ENCODE peak calls at places on chromosomes 5 and 9, in eight cellular contexts. B, J, Z, K, G, D, O and H are unnamed samples.

GRCh38 chr9:99823392-99824377 is 2.0 kb downstream of the NR4A3 start:
- DNase-seq in B (peak), J (peak), Z (no peak), K (peak), G (peak), D (peak), O (peak), H (peak)

GRCh38 chr9:137785704-137786161 is 91.8 kb upstream of the CACNA1B start:
- DNase-seq in B (no peak), J (no peak), Z (peak), K (no peak), G (no peak), D (peak), O (peak), H (no peak)

GRCh38 chr5:98205691-98206461 is 567.6 kb upstream of the RGMB start:
- DNase-seq in B (peak), J (no peak), Z (no peak), K (no peak), G (no peak), D (no peak), O (no peak), H (no peak)

GRCh38 chr5:16815432-16815831 is 120.7 kb downstream of the MYO10 start:
- DNase-seq in B (no peak), J (no peak), Z (no peak), K (no peak), G (no peak), D (no peak), O (no peak), H (no peak)

GRCh38 chr5:7372399-7372798 is 23.5 kb upstream of the ADCY2 start:
- DNase-seq in B (no peak), J (no peak), Z (no peak), K (no peak), G (peak), D (no peak), O (no peak), H (no peak)

GRCh38 chr9:136627703-136628102 is 35.0 kb upstream of the EGFL7 start:
- DNase-seq in B (no peak), J (peak), Z (no peak), K (no peak), G (no peak), D (no peak), O (no peak), H (no peak)

GRCh38 chr5:57531333-57531732 is 48.7 kb upstream of the ACTBL2 start:
- DNase-seq in B (no peak), J (no peak), Z (no peak), K (no peak), G (peak), D (no peak), O (no peak), H (no peak)

GRCh38 chr9:91864372-91864771 is 85.7 kb downstream of the ROR2 start:
- DNase-seq in B (peak), J (no peak), Z (no peak), K (no peak), G (no peak), D (no peak), O (no peak), H (no peak)

GRCh38 chr9:131096490-131097258 is at the start of gene AIF1L:
- DNase-seq in B (no peak), J (peak), Z (no peak), K (peak), G (no peak), D (peak), O (peak), H (no peak)

GRCh38 chr5:120613729-120614128 is 149.6 kb downstream of the PRR16 start:
- DNase-seq in B (no peak), J (no peak), Z (no peak), K (no peak), G (no peak), D (no peak), O (no peak), H (no peak)

GRCh38 chr5:64210866-64211265 is 45.2 kb downstream of the RNF180 start:
- DNase-seq in B (peak), J (no peak), Z (no peak), K (no peak), G (no peak), D (no peak), O (no peak), H (no peak)

GRCh38 chr5:142883025-142883424 is 112.8 kb downstream of the ARHGAP26 start:
- DNase-seq in B (peak), J (no peak), Z (no peak), K (no peak), G (no peak), D (no peak), O (no peak), H (no peak)

GRCh38 chr5:96049398-96050272 is 88.0 kb upstream of the ELL2 start:
- DNase-seq in B (peak), J (no peak), Z (no peak), K (no peak), G (no peak), D (no peak), O (no peak), H (no peak)

GRCh38 chr9:17082343-17082742 is 52.5 kb upstream of the CNTLN start:
- DNase-seq in B (peak), J (peak), Z (no peak), K (no peak), G (no peak), D (peak), O (peak), H (no peak)
- TF ChIP-seq CTCF in B (peak), J (peak), Z (no peak), K (no peak), G (no peak), D (no peak), O (no peak), H (no peak)

GRCh38 chr9:69925452-69925851 is 104.8 kb downstream of the CFAP95 start:
- DNase-seq in B (no peak), J (no peak), Z (no peak), K (no peak), G (no peak), D (no peak), O (no peak), H (no peak)

GRCh38 chr9:69936427-69936826 is 107.2 kb upstream of the MAMDC2 start:
- DNase-seq in B (no peak), J (no peak), Z (no peak), K (no peak), G (no peak), D (no peak), O (no peak), H (no peak)

GRCh38 chr9:69932901-69933300 is 110.7 kb upstream of the MAMDC2 start:
- DNase-seq in B (no peak), J (peak), Z (peak), K (no peak), G (peak), D (peak), O (peak), H (no peak)

GRCh38 chr9:69933445-69933844 is 110.2 kb upstream of the MAMDC2 start:
- DNase-seq in B (no peak), J (no peak), Z (no peak), K (no peak), G (no peak), D (no peak), O (no peak), H (no peak)

DNA sequence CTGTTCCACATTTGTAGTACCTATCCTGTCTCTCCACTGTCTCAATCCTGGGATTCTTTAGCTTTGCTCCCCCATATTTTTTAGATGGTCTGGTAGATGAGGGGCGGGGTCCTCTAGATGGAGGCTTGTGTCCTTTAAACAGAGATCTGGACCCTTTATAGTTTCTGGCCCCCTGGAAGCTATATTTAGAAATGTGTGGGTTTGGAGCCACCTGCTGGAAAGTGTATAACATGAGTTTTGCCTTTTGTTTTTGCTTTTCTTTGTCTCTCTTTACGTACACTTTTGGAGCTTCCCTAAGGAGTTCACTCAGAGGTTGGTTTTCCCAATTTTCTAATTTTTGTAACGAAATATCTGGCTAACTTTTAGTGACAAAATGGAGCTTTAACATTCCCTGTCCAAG is 110.7 kb downstream of the CFAP95 start:
- DNase-seq in B (peak), J (peak), Z (peak), K (no peak), G (no peak), D (no peak), O (peak), H (no peak)
- TF ChIP-seq CTCF in B (peak), J (peak), Z (peak), K (no peak), G (no peak), D (peak), O (peak), H (no peak)

DNA sequence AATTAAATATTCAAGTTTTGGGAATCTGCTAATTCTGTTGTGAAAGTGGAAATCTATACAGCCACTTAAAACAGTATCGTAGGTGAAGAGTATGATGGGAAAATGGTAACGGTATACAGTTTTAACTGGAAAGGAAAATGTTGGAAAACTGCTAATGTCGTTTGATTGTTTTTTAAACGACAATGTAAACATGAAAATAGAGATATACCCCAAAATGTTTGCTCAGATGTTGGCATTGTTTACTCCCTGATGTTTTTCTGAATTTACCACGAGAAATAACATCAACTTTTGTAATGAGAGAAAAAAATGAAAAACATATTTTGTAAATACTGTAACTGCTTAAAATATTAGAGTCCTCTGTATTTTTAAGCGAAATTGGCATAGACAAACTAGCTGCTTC is 2.7 kb downstream of the MATR3 start:
- DNase-seq in B (no peak), J (no peak), Z (no peak), K (no peak), G (no peak), D (no peak), O (no peak), H (no peak)
- TF ChIP-seq CTCF in B (no peak), J (no peak), Z (no peak), K (no peak), G (no peak), D (no peak), O (no peak), H (no peak)

GRCh38 chr9:132931178-132931735 is 13.2 kb downstream of the TSC1 start:
- DNase-seq in B (no peak), J (no peak), Z (no peak), K (no peak), G (no peak), D (no peak), O (no peak), H (no peak)
- TF ChIP-seq CTCF in B (no peak), J (no peak), Z (no peak), K (no peak), G (no peak), D (no peak), O (no peak), H (no peak)

GRCh38 chr5:145980257-145980656 is 43.9 kb downstream of the SH3RF2 start:
- DNase-seq in B (no peak), J (no peak), Z (no peak), K (no peak), G (no peak), D (no peak), O (no peak), H (no peak)

GRCh38 chr5:145976431-145977155 is 40.2 kb downstream of the SH3RF2 start:
- DNase-seq in B (peak), J (no peak), Z (no peak), K (no peak), G (peak), D (no peak), O (no peak), H (no peak)

GRCh38 chr5:145979270-145980223 is 43.2 kb downstream of the SH3RF2 start:
- DNase-seq in B (peak), J (no peak), Z (peak), K (no peak), G (no peak), D (no peak), O (no peak), H (no peak)

GRCh38 chr5:145978672-145979071 is 42.3 kb downstream of the SH3RF2 start:
- DNase-seq in B (peak), J (no peak), Z (no peak), K (no peak), G (no peak), D (no peak), O (no peak), H (no peak)

GRCh38 chr5:145978171-145978570 is 41.8 kb downstream of the SH3RF2 start:
- DNase-seq in B (no peak), J (no peak), Z (no peak), K (no peak), G (no peak), D (no peak), O (no peak), H (no peak)
- TF ChIP-seq CTCF in B (no peak), J (no peak), Z (no peak), K (no peak), G (no peak), D (no peak), O (no peak), H (no peak)

GRCh38 chr9:127539259-127539981 is 72.7 kb upstream of the STXBP1 start:
- DNase-seq in B (peak), J (no peak), Z (no peak), K (no peak), G (no peak), D (no peak), O (no peak), H (no peak)

GRCh38 chr9:127541176-127541575 is 70.9 kb upstream of the STXBP1 start:
- DNase-seq in B (no peak), J (no peak), Z (no peak), K (no peak), G (no peak), D (no peak), O (no peak), H (no peak)

GRCh38 chr9:127539982-127540663 is 72.0 kb upstream of the STXBP1 start:
- DNase-seq in B (peak), J (no peak), Z (no peak), K (no peak), G (no peak), D (no peak), O (no peak), H (no peak)

GRCh38 chr9:127541865-127542264 is 70.2 kb upstream of the STXBP1 start:
- DNase-seq in B (peak), J (no peak), Z (no peak), K (no peak), G (no peak), D (no peak), O (no peak), H (no peak)

GRCh38 chr9:127540664-127541041 is 71.4 kb upstream of the STXBP1 start:
- DNase-seq in B (no peak), J (no peak), Z (no peak), K (peak), G (no peak), D (peak), O (no peak), H (no peak)
- TF ChIP-seq CTCF in B (no peak), J (no peak), Z (no peak), K (no peak), G (no peak), D (no peak), O (no peak), H (no peak)

GRCh38 chr5:170917113-170917512 is 55.3 kb downstream of the RANBP17 start:
- DNase-seq in B (peak), J (no peak), Z (no peak), K (no peak), G (no peak), D (no peak), O (no peak), H (no peak)
- TF ChIP-seq CTCF in B (no peak), J (no peak), Z (no peak), K (no peak), G (no peak), D (no peak), O (peak), H (no peak)

DNA sequence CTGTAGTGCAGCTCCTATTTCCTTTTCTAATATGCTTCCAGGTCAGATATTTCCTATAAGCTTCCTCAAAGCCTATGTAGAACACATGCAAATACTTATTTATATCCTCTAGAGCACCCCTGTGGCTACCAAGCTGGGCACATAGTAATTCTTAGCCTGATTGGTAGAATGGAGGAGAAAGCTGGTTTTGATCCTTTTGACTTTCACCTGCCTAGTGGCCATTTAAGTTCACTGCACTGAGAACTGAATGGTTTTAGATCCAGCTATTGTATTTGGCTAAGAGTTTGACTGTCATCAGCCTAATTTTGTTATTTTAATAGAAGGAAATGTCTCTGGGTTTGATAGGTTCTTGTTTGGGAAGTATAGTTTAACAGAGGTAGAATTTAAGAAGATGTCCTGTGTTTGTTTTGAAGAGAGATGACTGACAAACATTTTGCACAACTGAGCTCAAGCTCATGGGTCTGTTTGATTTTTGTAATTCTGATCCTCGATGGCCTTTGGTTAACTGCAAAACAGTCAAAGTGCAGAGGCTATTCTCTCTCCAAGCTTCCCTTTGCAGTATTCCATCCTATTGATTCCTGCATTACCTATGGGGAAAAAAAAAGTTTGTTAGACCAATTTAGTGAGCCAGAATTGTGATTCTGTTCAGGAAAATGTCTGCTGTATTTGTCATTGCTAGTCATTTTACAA is 85.4 kb downstream of the KCNN2 start:
- DNase-seq in B (no peak), J (no peak), Z (no peak), K (no peak), G (peak), D (no peak), O (no peak), H (no peak)
- TF ChIP-seq CTCF in B (peak), J (peak), Z (no peak), K (peak), G (peak), D (peak), O (peak), H (no peak)